ENCODE peak calls at places on chromosomes 12 and 14, in seven cellular contexts. One of them, this sample, is unnamed.

GRCh38 chr12:68349921-68350606 is 17.9 kb upstream of the MDM1 start:
- DNase-seq in GM20000: no peak
- DNase-seq in nephron progenitor cell: no peak
- DNase-seq in NB4: no peak
- DNase-seq in astrocyte: no peak
- DNase-seq in lung: no peak
- DNase-seq in GM13977: no peak
- DNase-seq in this sample: no peak

GRCh38 chr12:25254271-25254880 is 3.6 kb upstream of the KRAS start:
- DNase-seq in GM13977: no peak
- DNase-seq in nephron progenitor cell: no peak
- DNase-seq in astrocyte: peak
- DNase-seq in lung: no peak
- DNase-seq in GM20000: no peak
- DNase-seq in NB4: no peak
- DNase-seq in this sample: no peak

GRCh38 chr12:5262450-5262849 is 169.5 kb upstream of the NTF3 start:
- DNase-seq in NB4: no peak
- DNase-seq in astrocyte: peak
- DNase-seq in lung: no peak
- DNase-seq in GM13977: no peak
- DNase-seq in GM20000: no peak
- DNase-seq in nephron progenitor cell: no peak
- DNase-seq in this sample: peak

GRCh38 chr14:37399517-37399916 is 195.5 kb downstream of the FOXA1 start:
- DNase-seq in nephron progenitor cell: no peak
- DNase-seq in lung: no peak
- DNase-seq in NB4: no peak
- DNase-seq in astrocyte: no peak
- DNase-seq in GM13977: no peak
- DNase-seq in GM20000: no peak
- DNase-seq in this sample: no peak

GRCh38 chr12:120216742-120217595 is 16.1 kb upstream of the RPLP0 start:
- DNase-seq in GM13977: no peak
- DNase-seq in nephron progenitor cell: no peak
- DNase-seq in GM20000: no peak
- DNase-seq in astrocyte: no peak
- DNase-seq in NB4: peak
- DNase-seq in lung: no peak
- DNase-seq in this sample: no peak

GRCh38 chr12:42728770-42729531 is 139.4 kb upstream of the PRICKLE1 start:
- DNase-seq in GM20000: no peak
- DNase-seq in astrocyte: no peak
- DNase-seq in NB4: no peak
- DNase-seq in nephron progenitor cell: no peak
- DNase-seq in GM13977: no peak
- DNase-seq in lung: no peak
- DNase-seq in this sample: no peak

GRCh38 chr14:69043598-69044267 is 64.6 kb upstream of the ACTN1 start:
- DNase-seq in GM13977: no peak
- DNase-seq in astrocyte: peak
- DNase-seq in GM20000: no peak
- DNase-seq in NB4: peak
- DNase-seq in lung: no peak
- DNase-seq in nephron progenitor cell: no peak
- DNase-seq in this sample: peak

GRCh38 chr14:104745431-104745830 is 7.5 kb upstream of the SIVA1 start:
- DNase-seq in lung: no peak
- DNase-seq in GM13977: no peak
- DNase-seq in astrocyte: no peak
- DNase-seq in GM20000: no peak
- DNase-seq in nephron progenitor cell: no peak
- DNase-seq in NB4: no peak
- DNase-seq in this sample: no peak

DNA sequence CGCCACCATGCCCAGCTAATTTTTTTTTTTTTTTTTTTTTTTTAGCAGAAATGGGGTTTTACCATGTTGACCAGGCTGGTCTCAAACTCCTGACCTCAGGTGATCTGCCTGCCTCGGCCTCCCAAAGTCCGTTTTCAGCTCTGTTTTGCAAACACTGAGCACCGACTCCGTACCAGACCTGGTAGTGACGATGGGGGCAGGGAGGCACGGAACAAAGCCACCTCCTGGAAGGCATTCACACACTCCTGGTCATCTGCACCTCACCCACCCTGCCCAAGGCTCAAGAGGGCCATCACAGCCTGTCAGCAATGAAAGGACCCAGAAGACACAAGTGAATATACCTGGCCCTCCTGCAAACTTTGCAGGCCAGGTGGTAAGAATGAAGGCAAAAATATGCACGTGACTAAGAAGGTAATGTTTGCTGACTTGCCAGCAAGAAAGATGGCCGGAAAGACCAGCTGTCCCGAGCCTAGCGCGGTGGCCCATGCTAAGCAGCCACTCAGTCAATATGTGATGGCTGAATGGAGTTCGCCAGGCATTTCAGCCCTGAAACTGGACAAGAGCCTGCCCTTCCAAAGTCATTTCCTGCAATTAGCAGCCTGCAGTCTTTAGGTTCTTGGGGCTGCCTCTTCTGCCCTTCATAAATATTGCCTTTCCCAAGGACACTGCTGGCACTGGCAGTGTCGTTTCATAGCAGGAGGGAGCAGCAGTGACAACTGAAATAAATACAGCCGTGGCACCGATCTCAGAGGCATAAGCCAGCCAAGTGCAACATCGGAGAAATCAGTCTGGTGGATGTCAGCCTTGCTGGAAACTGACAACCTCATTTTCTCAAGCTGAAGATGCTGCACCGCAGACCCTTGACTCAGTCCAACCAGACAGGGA is 17.6 kb downstream of the MMAB start:
- DNase-seq in nephron progenitor cell: no peak
- DNase-seq in lung: no peak
- DNase-seq in astrocyte: no peak
- DNase-seq in GM13977: no peak
- DNase-seq in GM20000: no peak
- DNase-seq in NB4: no peak
- DNase-seq in this sample: no peak
- TF ChIP-seq CTCF in nephron progenitor cell: no peak
- TF ChIP-seq CTCF in lung: no peak
- TF ChIP-seq CTCF in astrocyte: no peak
- TF ChIP-seq CTCF in GM13977: no peak
- TF ChIP-seq CTCF in GM20000: no peak
- TF ChIP-seq CTCF in NB4: no peak
- TF ChIP-seq CTCF in this sample: no peak

GRCh38 chr14:87805315-87805723 is 187.7 kb downstream of the GALC start:
- DNase-seq in GM13977: peak
- DNase-seq in NB4: peak
- DNase-seq in GM20000: peak
- DNase-seq in lung: no peak
- DNase-seq in nephron progenitor cell: peak
- DNase-seq in astrocyte: peak
- DNase-seq in this sample: peak
- TF ChIP-seq CTCF in GM13977: peak
- TF ChIP-seq CTCF in NB4: peak
- TF ChIP-seq CTCF in GM20000: peak
- TF ChIP-seq CTCF in lung: no peak
- TF ChIP-seq CTCF in nephron progenitor cell: peak
- TF ChIP-seq CTCF in astrocyte: peak
- TF ChIP-seq CTCF in this sample: peak

GRCh38 chr14:78902010-78902623 is 731.9 kb downstream of the NRXN3 start:
- DNase-seq in GM13977: no peak
- DNase-seq in GM20000: peak
- DNase-seq in nephron progenitor cell: peak
- DNase-seq in NB4: peak
- DNase-seq in lung: no peak
- DNase-seq in astrocyte: peak
- DNase-seq in this sample: peak
- TF ChIP-seq CTCF in GM13977: peak
- TF ChIP-seq CTCF in GM20000: peak
- TF ChIP-seq CTCF in nephron progenitor cell: peak
- TF ChIP-seq CTCF in NB4: peak
- TF ChIP-seq CTCF in lung: no peak
- TF ChIP-seq CTCF in astrocyte: peak
- TF ChIP-seq CTCF in this sample: peak

DNA sequence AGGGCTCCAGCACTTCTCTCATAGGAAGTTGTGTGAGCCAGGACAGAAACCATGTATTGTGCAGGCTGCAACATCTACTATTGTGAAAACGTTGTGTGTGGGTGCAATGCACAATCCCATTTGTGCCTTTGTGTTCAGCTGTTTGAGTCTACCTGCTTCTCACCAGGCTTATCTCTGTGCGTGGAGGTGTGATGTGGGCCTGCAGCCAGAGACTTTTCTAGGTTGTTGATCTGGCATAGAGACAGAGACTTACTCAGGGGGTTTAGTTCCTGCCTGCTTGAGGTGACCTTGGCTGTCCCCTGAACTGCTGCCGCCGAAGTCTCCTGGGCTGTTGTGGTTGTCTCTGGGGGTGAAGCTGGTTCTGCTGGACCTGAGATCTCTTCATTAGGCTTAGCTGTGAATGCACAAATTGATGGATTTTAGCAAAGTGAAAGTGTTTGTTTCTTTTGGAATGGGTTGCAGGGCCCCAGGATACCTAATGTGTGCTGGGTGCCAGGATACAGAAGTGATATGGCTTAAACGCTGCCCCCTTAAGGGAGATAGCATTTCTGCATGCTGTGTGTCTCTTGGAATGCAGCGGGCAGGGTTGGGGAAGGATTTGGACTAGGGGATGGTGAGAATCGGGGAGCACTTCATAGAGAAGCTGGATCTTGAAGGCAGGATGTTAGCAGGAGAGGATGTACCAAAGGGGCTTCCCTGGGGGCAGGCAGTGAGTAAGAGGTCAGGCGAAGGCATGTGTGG is 2.5 kb downstream of the LACRT start:
- DNase-seq in nephron progenitor cell: no peak
- DNase-seq in NB4: no peak
- DNase-seq in GM13977: no peak
- DNase-seq in GM20000: no peak
- DNase-seq in astrocyte: no peak
- DNase-seq in lung: no peak
- DNase-seq in this sample: no peak
- TF ChIP-seq CTCF in nephron progenitor cell: no peak
- TF ChIP-seq CTCF in NB4: peak
- TF ChIP-seq CTCF in GM13977: no peak
- TF ChIP-seq CTCF in GM20000: no peak
- TF ChIP-seq CTCF in astrocyte: no peak
- TF ChIP-seq CTCF in lung: no peak
- TF ChIP-seq CTCF in this sample: no peak

GRCh38 chr12:115222220-115222619 is 538.2 kb upstream of the TBX3 start:
- DNase-seq in nephron progenitor cell: no peak
- DNase-seq in lung: no peak
- DNase-seq in GM13977: no peak
- DNase-seq in astrocyte: no peak
- DNase-seq in NB4: no peak
- DNase-seq in GM20000: no peak
- DNase-seq in this sample: no peak
- TF ChIP-seq CTCF in nephron progenitor cell: no peak
- TF ChIP-seq CTCF in lung: no peak
- TF ChIP-seq CTCF in GM13977: no peak
- TF ChIP-seq CTCF in astrocyte: no peak
- TF ChIP-seq CTCF in NB4: no peak
- TF ChIP-seq CTCF in GM20000: no peak
- TF ChIP-seq CTCF in this sample: no peak

GRCh38 chr12:26918321-26919215 is 19.2 kb downstream of the INTS13 start:
- DNase-seq in astrocyte: peak
- DNase-seq in lung: no peak
- DNase-seq in nephron progenitor cell: no peak
- DNase-seq in NB4: no peak
- DNase-seq in GM13977: no peak
- DNase-seq in GM20000: no peak
- DNase-seq in this sample: no peak
- TF ChIP-seq CTCF in astrocyte: no peak
- TF ChIP-seq CTCF in lung: no peak
- TF ChIP-seq CTCF in nephron progenitor cell: no peak
- TF ChIP-seq CTCF in NB4: no peak
- TF ChIP-seq CTCF in GM13977: no peak
- TF ChIP-seq CTCF in GM20000: no peak
- TF ChIP-seq CTCF in this sample: peak

GRCh38 chr12:116771651-116772050 is 33.5 kb downstream of the RNFT2 start:
- DNase-seq in lung: no peak
- DNase-seq in GM13977: no peak
- DNase-seq in NB4: no peak
- DNase-seq in astrocyte: no peak
- DNase-seq in nephron progenitor cell: no peak
- DNase-seq in GM20000: no peak
- DNase-seq in this sample: no peak

GRCh38 chr12:116774020-116774419 is 35.9 kb downstream of the RNFT2 start:
- DNase-seq in GM20000: no peak
- DNase-seq in nephron progenitor cell: no peak
- DNase-seq in NB4: peak
- DNase-seq in lung: no peak
- DNase-seq in GM13977: no peak
- DNase-seq in astrocyte: no peak
- DNase-seq in this sample: no peak

DNA sequence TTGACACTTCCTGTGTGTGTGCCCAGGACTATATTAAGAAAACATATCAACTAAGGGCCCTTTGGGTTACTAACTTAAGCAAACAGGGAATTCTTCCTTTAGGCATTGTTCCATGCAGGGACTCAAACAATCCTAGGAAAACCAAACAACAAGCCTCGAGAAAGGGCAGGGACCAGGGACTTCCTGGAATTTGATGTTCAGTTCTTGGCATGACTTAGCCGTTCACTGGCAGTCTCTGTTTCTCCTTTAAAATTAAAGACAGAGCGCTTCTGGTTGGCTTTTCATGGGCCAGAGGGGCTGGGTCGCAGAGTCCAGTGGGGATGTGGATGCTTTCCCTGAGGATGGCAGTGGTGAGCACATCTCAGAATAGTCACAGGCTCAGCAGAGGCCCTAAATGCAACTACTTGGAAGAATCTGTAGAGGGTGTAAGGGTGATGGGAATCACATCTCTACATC is 35.2 kb downstream of the RNFT2 start:
- DNase-seq in nephron progenitor cell: no peak
- DNase-seq in GM13977: no peak
- DNase-seq in lung: no peak
- DNase-seq in NB4: peak
- DNase-seq in GM20000: no peak
- DNase-seq in astrocyte: no peak
- DNase-seq in this sample: peak
- TF ChIP-seq CTCF in nephron progenitor cell: no peak
- TF ChIP-seq CTCF in GM13977: no peak
- TF ChIP-seq CTCF in lung: no peak
- TF ChIP-seq CTCF in NB4: no peak
- TF ChIP-seq CTCF in GM20000: no peak
- TF ChIP-seq CTCF in astrocyte: no peak
- TF ChIP-seq CTCF in this sample: no peak

This sample was measured in AG10803.